ENCODE peak calls at places on chromosomes 16 and 17, in eight cellular contexts. X, F, K, I, R, C, N and V are unnamed samples.

GRCh38 chr17:18039535-18040286 is 503 bp downstream of the GID4 start:
- DNase-seq in I (peak), F (peak), C (no peak), R (peak), X (no peak), N (peak), K (no peak), V (no peak)

GRCh38 chr16:82260212-82260795 is 90.3 kb upstream of the MPHOSPH6 start:
- DNase-seq in C (no peak), K (no peak), N (no peak), F (no peak), R (no peak), I (no peak), X (no peak), V (no peak)

GRCh38 chr17:29568331-29569244 is at the start of gene TP53I13:
- DNase-seq in I (peak), R (peak), K (peak), C (peak), F (peak), N (peak), X (peak), V (peak)

GRCh38 chr17:65301184-65301583 is 164.0 kb downstream of the RGS9 start:
- DNase-seq in X (no peak), I (no peak), K (no peak), R (no peak), C (no peak), N (no peak), F (no peak), V (no peak)

GRCh38 chr17:61517843-61518606 is 65.8 kb downstream of the TBX4 start:
- DNase-seq in F (no peak), K (no peak), C (no peak), N (no peak), R (no peak), X (no peak), I (no peak), V (no peak)

GRCh38 chr17:62163847-62164246 is 98.8 kb upstream of the MED13 start:
- DNase-seq in I (no peak), K (no peak), R (peak), N (no peak), X (no peak), F (no peak), C (peak), V (no peak)

GRCh38 chr16:624522-625401 is 6.0 kb upstream of the WFIKKN1 start:
- DNase-seq in I (no peak), K (no peak), F (no peak), R (no peak), X (no peak), N (no peak), C (no peak), V (no peak)

GRCh38 chr17:34082404-34082803 is 172.7 kb upstream of the CCL2 start:
- DNase-seq in C (no peak), K (no peak), R (no peak), X (no peak), N (no peak), I (no peak), F (no peak), V (no peak)

GRCh38 chr17:47072881-47073280 is 93.8 kb upstream of the RPRML start:
- DNase-seq in C (no peak), X (no peak), F (no peak), R (no peak), N (no peak), K (no peak), I (no peak), V (no peak)

GRCh38 chr17:17635126-17635525 is 43.6 kb upstream of the PEMT start:
- DNase-seq in F (no peak), X (no peak), K (no peak), I (no peak), N (no peak), R (no peak), C (no peak), V (no peak)

GRCh38 chr17:19546289-19547065 is 12.8 kb downstream of the SLC47A1 start:
- DNase-seq in K (no peak), C (no peak), I (no peak), R (peak), F (no peak), N (peak), X (no peak), V (no peak)

GRCh38 chr17:11047228-11047627 is 193.8 kb upstream of the SHISA6 start:
- DNase-seq in K (no peak), I (no peak), F (no peak), C (no peak), N (no peak), R (no peak), X (no peak), V (no peak)

GRCh38 chr17:77754956-77755355 is 203.5 kb upstream of the TNRC6C start:
- DNase-seq in X (no peak), K (no peak), C (no peak), F (no peak), R (no peak), N (no peak), I (no peak), V (no peak)